ENCODE peak calls at places on chromosomes 12 and 14, in eight cellular contexts. One of them, this sample, is unnamed.

GRCh38 chr12:80183939-80184338 is 84.6 kb downstream of the OTOGL start:
- DNase-seq in uterus: no peak
- DNase-seq in esophagus squamous epithelium: no peak
- DNase-seq in gastrocnemius medialis: no peak
- DNase-seq in transverse colon: no peak
- DNase-seq in A549: no peak
- DNase-seq in Peyer's patch: no peak
- DNase-seq in adrenal gland: no peak
- DNase-seq in this sample: no peak

GRCh38 chr12:19847294-19848059 is 408.2 kb downstream of the AEBP2 start:
- DNase-seq in Peyer's patch: no peak
- DNase-seq in transverse colon: no peak
- DNase-seq in gastrocnemius medialis: no peak
- DNase-seq in adrenal gland: no peak
- DNase-seq in esophagus squamous epithelium: no peak
- DNase-seq in A549: no peak
- DNase-seq in uterus: peak; percentile 60
- DNase-seq in this sample: no peak

GRCh38 chr12:130818381-130819247 is 20.4 kb downstream of the STX2 start:
- DNase-seq in gastrocnemius medialis: no peak
- DNase-seq in uterus: peak; percentile 41
- DNase-seq in esophagus squamous epithelium: no peak
- DNase-seq in Peyer's patch: peak; percentile 86
- DNase-seq in A549: peak; percentile 91
- DNase-seq in adrenal gland: peak; percentile 61
- DNase-seq in transverse colon: peak; percentile 78
- DNase-seq in this sample: peak; percentile 92

GRCh38 chr12:78181544-78182162 is 351.0 kb downstream of the NAV3 start:
- DNase-seq in A549: peak; percentile 0
- DNase-seq in uterus: no peak
- DNase-seq in transverse colon: peak; percentile 8
- DNase-seq in Peyer's patch: peak; percentile 46
- DNase-seq in esophagus squamous epithelium: no peak
- DNase-seq in gastrocnemius medialis: no peak
- DNase-seq in adrenal gland: no peak
- DNase-seq in this sample: no peak

GRCh38 chr12:131105736-131106356 is 152.1 kb downstream of the ADGRD1 start:
- DNase-seq in gastrocnemius medialis: no peak
- DNase-seq in uterus: peak; percentile 11
- DNase-seq in A549: no peak
- DNase-seq in Peyer's patch: peak; percentile 44
- DNase-seq in transverse colon: no peak
- DNase-seq in esophagus squamous epithelium: no peak
- DNase-seq in adrenal gland: no peak
- DNase-seq in this sample: peak; percentile 84

GRCh38 chr12:68844318-68844745 is 36.4 kb downstream of the MDM2 start:
- DNase-seq in esophagus squamous epithelium: no peak
- DNase-seq in gastrocnemius medialis: no peak
- DNase-seq in Peyer's patch: no peak
- DNase-seq in uterus: no peak
- DNase-seq in adrenal gland: no peak
- DNase-seq in transverse colon: no peak
- DNase-seq in A549: no peak
- DNase-seq in this sample: no peak

GRCh38 chr12:121713257-121714155 is 954 bp downstream of the TMEM120B start:
- DNase-seq in Peyer's patch: no peak
- DNase-seq in adrenal gland: peak; percentile 41
- DNase-seq in transverse colon: peak; percentile 20
- DNase-seq in uterus: peak; percentile 32
- DNase-seq in gastrocnemius medialis: no peak
- DNase-seq in A549: no peak
- DNase-seq in esophagus squamous epithelium: no peak
- DNase-seq in this sample: peak; percentile 15

GRCh38 chr14:61406670-61407069 is 85.3 kb downstream of the PRKCH start:
- DNase-seq in esophagus squamous epithelium: no peak
- DNase-seq in A549: no peak
- DNase-seq in Peyer's patch: no peak
- DNase-seq in gastrocnemius medialis: no peak
- DNase-seq in adrenal gland: no peak
- DNase-seq in transverse colon: no peak
- DNase-seq in uterus: no peak
- DNase-seq in this sample: no peak

GRCh38 chr14:78075033-78075432 is 95.1 kb upstream of the NRXN3 start:
- DNase-seq in uterus: no peak
- DNase-seq in gastrocnemius medialis: no peak
- DNase-seq in esophagus squamous epithelium: no peak
- DNase-seq in A549: no peak
- DNase-seq in Peyer's patch: no peak
- DNase-seq in transverse colon: no peak
- DNase-seq in adrenal gland: no peak
- DNase-seq in this sample: no peak

GRCh38 chr14:101965796-101966718 is 1.7 kb downstream of the DYNC1H1 start:
- DNase-seq in esophagus squamous epithelium: no peak
- DNase-seq in Peyer's patch: no peak
- DNase-seq in adrenal gland: no peak
- DNase-seq in A549: no peak
- DNase-seq in gastrocnemius medialis: no peak
- DNase-seq in uterus: no peak
- DNase-seq in transverse colon: no peak
- DNase-seq in this sample: peak; percentile 72

DNA sequence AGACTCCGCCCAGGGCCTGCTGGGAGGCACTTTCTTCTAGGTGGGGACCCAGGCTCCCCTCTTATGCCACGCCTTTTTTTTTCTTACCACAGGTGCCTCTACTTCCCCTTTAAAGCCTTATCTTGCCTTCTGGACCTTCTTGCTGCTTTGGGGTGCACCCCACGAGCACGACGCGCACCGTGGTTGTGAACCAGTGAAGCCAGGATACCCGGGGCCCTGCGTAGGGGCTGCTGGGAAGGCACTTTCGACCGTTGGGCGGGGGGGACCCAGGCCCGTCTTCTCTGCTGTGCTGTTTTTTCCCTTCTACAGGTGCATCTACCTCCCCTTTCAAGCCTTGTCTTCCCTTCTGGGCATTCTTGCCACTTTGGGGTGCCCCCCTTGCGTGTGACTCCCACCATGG is 305.4 kb downstream of the ALG10 start:
- DNase-seq in gastrocnemius medialis: no peak
- DNase-seq in transverse colon: no peak
- DNase-seq in A549: no peak
- DNase-seq in Peyer's patch: no peak
- DNase-seq in adrenal gland: no peak
- DNase-seq in esophagus squamous epithelium: no peak
- DNase-seq in uterus: no peak
- DNase-seq in this sample: no peak
- H3K4me3 ChIP-seq in gastrocnemius medialis: no peak overlapping the region
- H3K4me3 ChIP-seq in transverse colon: no peak overlapping the region
- H3K4me3 ChIP-seq in A549: no peak overlapping the region
- H3K4me3 ChIP-seq in Peyer's patch: no peak overlapping the region
- H3K4me3 ChIP-seq in adrenal gland: no peak overlapping the region
- H3K4me3 ChIP-seq in esophagus squamous epithelium: no peak overlapping the region
- H3K4me3 ChIP-seq in uterus: no peak overlapping the region
- H3K4me3 ChIP-seq in this sample: no peak overlapping the region

GRCh38 chr12:10365716-10366433 is 24.0 kb downstream of the KLRK1 start:
- DNase-seq in gastrocnemius medialis: no peak
- DNase-seq in A549: no peak
- DNase-seq in adrenal gland: no peak
- DNase-seq in transverse colon: no peak
- DNase-seq in Peyer's patch: no peak
- DNase-seq in esophagus squamous epithelium: no peak
- DNase-seq in uterus: no peak
- DNase-seq in this sample: no peak

GRCh38 chr12:10364839-10365681 is 24.8 kb downstream of the KLRK1 start:
- DNase-seq in adrenal gland: peak; percentile 85
- DNase-seq in transverse colon: peak; percentile 71
- DNase-seq in A549: peak; percentile 35
- DNase-seq in gastrocnemius medialis: peak; percentile 30
- DNase-seq in uterus: peak; percentile 83
- DNase-seq in Peyer's patch: peak; percentile 84
- DNase-seq in esophagus squamous epithelium: peak; percentile 7
- DNase-seq in this sample: peak; percentile 56

GRCh38 chr12:10363665-10363921 is 26.2 kb downstream of the KLRK1 start:
- DNase-seq in transverse colon: no peak
- DNase-seq in adrenal gland: no peak
- DNase-seq in esophagus squamous epithelium: no peak
- DNase-seq in Peyer's patch: no peak
- DNase-seq in gastrocnemius medialis: no peak
- DNase-seq in A549: no peak
- DNase-seq in uterus: no peak
- DNase-seq in this sample: no peak

GRCh38 chr12:10362828-10363664 is 26.8 kb downstream of the KLRK1 start:
- DNase-seq in esophagus squamous epithelium: no peak
- DNase-seq in gastrocnemius medialis: no peak
- DNase-seq in uterus: no peak
- DNase-seq in adrenal gland: no peak
- DNase-seq in transverse colon: no peak
- DNase-seq in Peyer's patch: no peak
- DNase-seq in A549: no peak
- DNase-seq in this sample: no peak

GRCh38 chr12:10363922-10364838 is 25.7 kb downstream of the KLRK1 start:
- DNase-seq in transverse colon: peak; percentile 41
- DNase-seq in gastrocnemius medialis: peak; percentile 16
- DNase-seq in A549: peak; percentile 28
- DNase-seq in esophagus squamous epithelium: no peak
- DNase-seq in adrenal gland: peak; percentile 63
- DNase-seq in uterus: peak; percentile 58
- DNase-seq in Peyer's patch: peak; percentile 68
- DNase-seq in this sample: no peak
- TF ChIP-seq POLR2A in transverse colon: peak; percentile 58
- TF ChIP-seq POLR2A in gastrocnemius medialis: peak; percentile 20
- TF ChIP-seq POLR2A in A549: no peak
- TF ChIP-seq POLR2A in esophagus squamous epithelium: peak; percentile 26
- TF ChIP-seq POLR2A in adrenal gland: no peak
- TF ChIP-seq POLR2A in uterus: no peak
- TF ChIP-seq POLR2A in Peyer's patch: peak; percentile 11
- TF ChIP-seq POLR2A in this sample: no peak

GRCh38 chr14:75430526-75430925 is 2.7 kb downstream of the JDP2 start:
- DNase-seq in adrenal gland: no peak
- DNase-seq in esophagus squamous epithelium: no peak
- DNase-seq in A549: no peak
- DNase-seq in uterus: no peak
- DNase-seq in Peyer's patch: no peak
- DNase-seq in gastrocnemius medialis: peak; percentile 76
- DNase-seq in transverse colon: no peak
- DNase-seq in this sample: no peak
- H3K4me3 ChIP-seq in adrenal gland: no peak overlapping the region
- H3K4me3 ChIP-seq in esophagus squamous epithelium: peak overlapping the region; percentile 79
- H3K4me3 ChIP-seq in A549: peak overlapping the region; percentile 83
- H3K4me3 ChIP-seq in uterus: no peak overlapping the region
- H3K4me3 ChIP-seq in Peyer's patch: peak overlapping the region; percentile 85
- H3K4me3 ChIP-seq in gastrocnemius medialis: peak overlapping the region; percentile 81
- H3K4me3 ChIP-seq in transverse colon: no peak overlapping the region
- H3K4me3 ChIP-seq in this sample: no peak overlapping the region

GRCh38 chr12:12380949-12381593 is 24.2 kb downstream of the BORCS5 start:
- DNase-seq in transverse colon: no peak
- DNase-seq in adrenal gland: no peak
- DNase-seq in A549: no peak
- DNase-seq in esophagus squamous epithelium: no peak
- DNase-seq in Peyer's patch: no peak
- DNase-seq in gastrocnemius medialis: no peak
- DNase-seq in uterus: no peak
- DNase-seq in this sample: no peak
- TF ChIP-seq POLR2A in transverse colon: no peak
- TF ChIP-seq POLR2A in adrenal gland: no peak
- TF ChIP-seq POLR2A in A549: no peak
- TF ChIP-seq POLR2A in esophagus squamous epithelium: no peak
- TF ChIP-seq POLR2A in Peyer's patch: no peak
- TF ChIP-seq POLR2A in gastrocnemius medialis: no peak
- TF ChIP-seq POLR2A in uterus: no peak
- TF ChIP-seq POLR2A in this sample: no peak

DNA sequence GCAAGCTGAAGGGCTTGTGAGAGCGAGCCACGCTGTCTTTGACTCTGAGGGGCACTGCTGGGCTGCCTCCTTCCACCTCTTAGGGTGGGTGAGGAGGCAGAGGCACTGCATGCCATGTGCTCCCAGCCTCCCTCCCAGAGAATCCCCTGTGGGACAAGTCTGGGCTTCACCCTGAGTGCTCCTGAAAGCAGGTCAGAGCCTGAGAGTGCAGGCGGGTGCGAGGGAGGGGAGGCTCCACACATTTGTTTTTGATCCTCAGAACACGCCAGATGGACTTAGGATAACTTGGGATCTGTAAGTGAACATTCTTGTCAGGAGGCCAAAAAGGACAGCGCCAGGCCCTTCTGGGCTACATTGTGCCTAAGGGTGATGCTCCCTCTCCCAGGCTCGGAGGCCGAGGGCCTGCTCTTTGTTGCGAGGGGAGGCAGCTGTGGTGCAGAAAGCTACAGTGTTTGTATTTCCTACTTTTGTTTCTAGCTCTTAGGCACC is 155.4 kb downstream of the TMX1 start:
- DNase-seq in Peyer's patch: peak; percentile 52
- DNase-seq in adrenal gland: no peak
- DNase-seq in gastrocnemius medialis: peak; percentile 11
- DNase-seq in esophagus squamous epithelium: no peak
- DNase-seq in A549: no peak
- DNase-seq in uterus: peak; percentile 61
- DNase-seq in transverse colon: peak; percentile 25
- DNase-seq in this sample: peak; percentile 57
- H3K4me3 ChIP-seq in Peyer's patch: no peak overlapping the region
- H3K4me3 ChIP-seq in adrenal gland: no peak overlapping the region
- H3K4me3 ChIP-seq in gastrocnemius medialis: no peak overlapping the region
- H3K4me3 ChIP-seq in esophagus squamous epithelium: peak overlapping the region; percentile 6
- H3K4me3 ChIP-seq in A549: no peak overlapping the region
- H3K4me3 ChIP-seq in uterus: no peak overlapping the region
- H3K4me3 ChIP-seq in transverse colon: no peak overlapping the region
- H3K4me3 ChIP-seq in this sample: no peak overlapping the region

DNA sequence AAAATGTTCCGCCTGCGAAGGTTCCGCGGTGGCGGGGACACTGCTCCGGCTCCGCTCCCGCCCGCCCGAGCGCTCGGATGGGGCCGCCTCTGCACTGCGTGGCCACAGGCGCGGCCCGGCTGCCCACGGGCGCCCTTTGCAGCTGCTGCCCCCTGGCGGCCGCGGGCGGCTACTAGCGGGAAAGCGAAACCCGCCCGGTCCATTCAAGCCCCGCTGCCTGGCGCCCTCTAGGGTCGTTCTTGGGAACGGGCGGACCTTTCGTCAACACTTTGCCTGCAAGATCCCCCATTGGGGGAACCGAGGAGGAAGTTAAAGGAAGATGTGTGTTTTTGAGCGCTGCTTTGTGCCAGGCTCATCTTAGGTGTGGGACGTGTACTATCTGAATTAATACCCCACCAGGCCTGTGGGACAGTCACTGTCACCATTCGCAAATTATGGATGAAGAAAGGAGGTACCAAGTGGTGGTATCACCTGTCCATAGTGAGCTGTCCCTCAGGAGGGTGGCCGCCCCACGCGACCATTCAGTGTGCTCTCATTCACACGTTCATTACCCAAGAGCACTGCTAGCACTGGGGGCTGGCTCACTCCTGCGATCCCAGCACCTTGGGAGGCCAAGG is 19.4 kb downstream of the GPR132 start:
- DNase-seq in esophagus squamous epithelium: peak; percentile 56
- DNase-seq in gastrocnemius medialis: peak; percentile 65
- DNase-seq in Peyer's patch: peak; percentile 97
- DNase-seq in uterus: peak; percentile 88
- DNase-seq in A549: peak; percentile 91
- DNase-seq in adrenal gland: peak; percentile 84
- DNase-seq in transverse colon: peak; percentile 94
- DNase-seq in this sample: peak; percentile 87
- TF ChIP-seq POLR2A in esophagus squamous epithelium: no peak
- TF ChIP-seq POLR2A in gastrocnemius medialis: no peak
- TF ChIP-seq POLR2A in Peyer's patch: no peak
- TF ChIP-seq POLR2A in uterus: no peak
- TF ChIP-seq POLR2A in A549: no peak
- TF ChIP-seq POLR2A in adrenal gland: peak; percentile 11
- TF ChIP-seq POLR2A in transverse colon: no peak
- TF ChIP-seq POLR2A in this sample: no peak